ENCODE peak calls at places on chromosome 19, in four cellular contexts. One of them, this sample, is unnamed.

GRCh38 chr19:47509973-47510372 is 4.9 kb downstream of the NAPA start:
- DNase-seq in GM23248: peak
- DNase-seq in neural progenitor cell: no peak
- DNase-seq in HCT116: no peak
- DNase-seq in this sample: no peak

GRCh38 chr19:42023121-42023942 is 29.3 kb upstream of the ATP1A3 start:
- DNase-seq in GM23248: peak
- DNase-seq in neural progenitor cell: peak
- DNase-seq in HCT116: peak
- DNase-seq in this sample: peak

GRCh38 chr19:48491793-48492123 is 19.9 kb downstream of the LMTK3 start:
- DNase-seq in GM23248: no peak
- DNase-seq in neural progenitor cell: peak
- DNase-seq in HCT116: no peak
- DNase-seq in this sample: no peak

GRCh38 chr19:1251233-1251502 is 2.8 kb downstream of the MIDN start:
- DNase-seq in GM23248: peak
- DNase-seq in neural progenitor cell: peak
- DNase-seq in HCT116: no peak
- DNase-seq in this sample: peak

GRCh38 chr19:49157445-49158224 is at the start of gene TRPM4:
- DNase-seq in GM23248: peak
- DNase-seq in neural progenitor cell: peak
- DNase-seq in HCT116: peak
- DNase-seq in this sample: peak

GRCh38 chr19:1232652-1233360 is 5.0 kb downstream of the CBARP start:
- DNase-seq in GM23248: peak
- DNase-seq in neural progenitor cell: no peak
- DNase-seq in HCT116: no peak
- DNase-seq in this sample: no peak

GRCh38 chr19:35144600-35145436 is 1.8 kb downstream of the FXYD7 start:
- DNase-seq in GM23248: no peak
- DNase-seq in neural progenitor cell: peak
- DNase-seq in HCT116: no peak
- DNase-seq in this sample: peak

GRCh38 chr19:46622118-46622446 is 2.8 kb downstream of the PTGIR start:
- DNase-seq in GM23248: no peak
- DNase-seq in neural progenitor cell: no peak
- DNase-seq in HCT116: no peak
- DNase-seq in this sample: no peak

GRCh38 chr19:34041922-34042521 is 130.3 kb upstream of the LSM14A start:
- DNase-seq in GM23248: peak
- DNase-seq in neural progenitor cell: peak
- DNase-seq in HCT116: peak
- DNase-seq in this sample: peak

GRCh38 chr19:33627962-33628839 is 6.4 kb downstream of the CHST8 start:
- DNase-seq in GM23248: no peak
- DNase-seq in neural progenitor cell: no peak
- DNase-seq in HCT116: no peak
- DNase-seq in this sample: no peak

GRCh38 chr19:48676887-48677286 is 4.1 kb upstream of the NTN5 start:
- DNase-seq in GM23248: no peak
- DNase-seq in neural progenitor cell: no peak
- DNase-seq in HCT116: no peak
- DNase-seq in this sample: no peak

GRCh38 chr19:44539236-44539819 is 9.9 kb upstream of the CEACAM20 start:
- DNase-seq in GM23248: peak
- DNase-seq in neural progenitor cell: no peak
- DNase-seq in HCT116: no peak
- DNase-seq in this sample: no peak

GRCh38 chr19:49863935-49864320 is 3.4 kb downstream of the PNKP start:
- DNase-seq in GM23248: no peak
- DNase-seq in neural progenitor cell: no peak
- DNase-seq in HCT116: no peak
- DNase-seq in this sample: no peak

GRCh38 chr19:33193864-33194362 is at the start of gene LRP3:
- DNase-seq in GM23248: peak
- DNase-seq in neural progenitor cell: peak
- DNase-seq in HCT116: no peak
- DNase-seq in this sample: peak

GRCh38 chr19:11685676-11686650 is 52.8 kb downstream of the ZNF823 start:
- DNase-seq in GM23248: no peak
- DNase-seq in neural progenitor cell: no peak
- DNase-seq in HCT116: no peak
- DNase-seq in this sample: no peak

GRCh38 chr19:21566073-21566472 is 60.7 kb downstream of the ZNF429 start:
- DNase-seq in GM23248: peak
- DNase-seq in neural progenitor cell: no peak
- DNase-seq in HCT116: no peak
- DNase-seq in this sample: no peak

GRCh38 chr19:7506385-7507328 is 9.2 kb upstream of the ZNF358 start:
- DNase-seq in GM23248: peak
- DNase-seq in neural progenitor cell: peak
- DNase-seq in HCT116: peak
- DNase-seq in this sample: peak

GRCh38 chr19:1944088-1944915 is 3.3 kb downstream of the CSNK1G2 start:
- DNase-seq in GM23248: peak
- DNase-seq in neural progenitor cell: no peak
- DNase-seq in HCT116: no peak
- DNase-seq in this sample: no peak

GRCh38 chr19:28281676-28282075 is 931.3 kb downstream of the UQCRFS1 start:
- DNase-seq in GM23248: no peak
- DNase-seq in neural progenitor cell: no peak
- DNase-seq in HCT116: no peak
- DNase-seq in this sample: no peak

GRCh38 chr19:15636026-15636425 is 4.7 kb upstream of the CYP4F3 start:
- DNase-seq in GM23248: no peak
- DNase-seq in neural progenitor cell: no peak
- DNase-seq in HCT116: no peak
- DNase-seq in this sample: no peak

GRCh38 chr19:14576363-14576762 is 4.5 kb upstream of the NDUFB7 start:
- DNase-seq in GM23248: no peak
- DNase-seq in neural progenitor cell: no peak
- DNase-seq in HCT116: no peak
- DNase-seq in this sample: no peak

GRCh38 chr19:1734328-1734966 is 18.9 kb upstream of the ONECUT3 start:
- DNase-seq in GM23248: no peak
- DNase-seq in neural progenitor cell: no peak
- DNase-seq in HCT116: no peak
- DNase-seq in this sample: no peak

GRCh38 chr19:33359581-33359980 is 13.9 kb upstream of the CEBPG start:
- DNase-seq in GM23248: no peak
- DNase-seq in neural progenitor cell: no peak
- DNase-seq in HCT116: no peak
- DNase-seq in this sample: no peak

GRCh38 chr19:38662508-38663155 is 15.2 kb downstream of the ACTN4 start:
- DNase-seq in GM23248: no peak
- DNase-seq in neural progenitor cell: no peak
- DNase-seq in HCT116: no peak
- DNase-seq in this sample: no peak

GRCh38 chr19:38663156-38663651 is 15.8 kb downstream of the ACTN4 start:
- DNase-seq in GM23248: no peak
- DNase-seq in neural progenitor cell: no peak
- DNase-seq in HCT116: no peak
- DNase-seq in this sample: no peak

GRCh38 chr19:38661996-38662395 is 14.5 kb downstream of the ACTN4 start:
- DNase-seq in GM23248: no peak
- DNase-seq in neural progenitor cell: no peak
- DNase-seq in HCT116: no peak
- DNase-seq in this sample: no peak

GRCh38 chr19:38660724-38661123 is 13.3 kb downstream of the ACTN4 start:
- DNase-seq in GM23248: no peak
- DNase-seq in neural progenitor cell: no peak
- DNase-seq in HCT116: no peak
- DNase-seq in this sample: no peak

DNA sequence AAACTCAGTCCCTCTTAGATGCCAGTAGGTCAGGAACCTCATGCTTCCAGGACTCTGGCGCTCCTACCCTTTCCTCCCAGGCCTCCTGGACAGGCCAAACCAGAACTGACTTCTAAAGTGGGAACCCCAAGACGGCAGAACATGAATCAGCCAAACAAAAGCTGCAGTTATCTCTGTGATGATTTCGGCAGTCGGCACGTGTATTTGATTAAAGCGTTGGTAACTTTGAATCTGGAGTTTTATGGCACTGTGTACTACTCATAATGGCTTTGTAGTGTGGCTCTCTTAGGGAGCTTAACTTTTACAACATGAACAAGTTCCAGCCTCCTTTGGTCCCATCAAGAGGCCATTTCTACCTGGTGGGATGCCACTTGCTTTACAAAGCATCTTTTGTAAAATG is 13.7 kb downstream of the ACTN4 start:
- DNase-seq in GM23248: peak
- DNase-seq in neural progenitor cell: no peak
- DNase-seq in HCT116: no peak
- DNase-seq in this sample: no peak
- H3K27ac ChIP-seq in GM23248: peak
- H3K27ac ChIP-seq in neural progenitor cell: no peak
- H3K27ac ChIP-seq in HCT116: peak
- H3K27ac ChIP-seq in this sample: peak

DNA sequence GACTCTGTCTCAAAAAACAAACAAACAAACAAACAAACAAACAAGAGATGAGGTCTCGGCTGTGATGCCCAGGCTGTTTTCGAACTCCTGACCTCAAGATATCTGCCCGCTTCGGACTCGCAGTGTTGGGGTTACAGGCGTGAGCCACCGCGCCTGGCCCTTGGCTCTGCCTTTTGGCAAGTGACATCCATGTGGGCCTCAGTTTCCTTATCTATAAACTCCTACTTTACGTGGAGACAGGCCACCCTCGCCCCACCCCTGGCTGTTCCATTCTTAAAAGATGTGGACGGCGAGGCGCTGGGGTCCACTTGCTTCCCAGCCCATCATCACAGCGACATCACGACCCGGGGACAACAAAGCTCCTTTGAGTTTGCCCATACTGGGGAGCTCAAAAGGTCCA is 1.7 kb downstream of the TSSK6 start:
- DNase-seq in GM23248: no peak
- DNase-seq in neural progenitor cell: no peak
- DNase-seq in HCT116: no peak
- DNase-seq in this sample: no peak
- H3K27ac ChIP-seq in GM23248: no peak
- H3K27ac ChIP-seq in neural progenitor cell: no peak
- H3K27ac ChIP-seq in HCT116: no peak
- H3K27ac ChIP-seq in this sample: no peak

DNA sequence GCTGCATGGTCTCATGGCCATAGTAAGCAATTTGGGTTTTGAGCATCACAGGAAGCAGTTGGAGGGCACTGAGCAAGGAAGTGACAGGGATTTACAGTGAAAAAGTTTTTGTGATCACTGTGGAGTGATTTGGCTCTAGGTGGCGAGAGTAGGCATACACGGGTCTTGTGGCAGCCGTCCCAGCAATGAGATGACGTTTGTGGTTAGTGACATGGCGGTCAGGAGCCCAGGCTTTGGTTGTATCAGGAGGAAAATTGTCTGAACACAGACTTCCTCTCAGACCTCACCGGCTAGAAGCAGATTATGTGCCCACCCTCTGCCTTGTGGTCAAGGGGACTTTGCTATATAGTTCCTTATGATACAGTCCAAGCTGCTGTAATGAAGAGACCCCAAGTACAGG is 3.3 kb downstream of the ZNF444 start:
- DNase-seq in GM23248: no peak
- DNase-seq in neural progenitor cell: no peak
- DNase-seq in HCT116: no peak
- DNase-seq in this sample: no peak
- H3K27ac ChIP-seq in GM23248: no peak
- H3K27ac ChIP-seq in neural progenitor cell: no peak
- H3K27ac ChIP-seq in HCT116: no peak
- H3K27ac ChIP-seq in this sample: no peak

GRCh38 chr19:38686530-38686888 is 39.1 kb downstream of the ACTN4 start:
- DNase-seq in GM23248: no peak
- DNase-seq in neural progenitor cell: no peak
- DNase-seq in HCT116: no peak
- DNase-seq in this sample: no peak

GRCh38 chr19:38685666-38686529 is 38.4 kb downstream of the ACTN4 start:
- DNase-seq in GM23248: peak
- DNase-seq in neural progenitor cell: peak
- DNase-seq in HCT116: peak
- DNase-seq in this sample: peak

GRCh38 chr19:38684862-38685665 is 37.6 kb downstream of the ACTN4 start:
- DNase-seq in GM23248: no peak
- DNase-seq in neural progenitor cell: peak
- DNase-seq in HCT116: no peak
- DNase-seq in this sample: no peak

GRCh38 chr19:38690146-38690545 is 42.7 kb downstream of the ACTN4 start:
- DNase-seq in GM23248: no peak
- DNase-seq in neural progenitor cell: no peak
- DNase-seq in HCT116: no peak
- DNase-seq in this sample: no peak

DNA sequence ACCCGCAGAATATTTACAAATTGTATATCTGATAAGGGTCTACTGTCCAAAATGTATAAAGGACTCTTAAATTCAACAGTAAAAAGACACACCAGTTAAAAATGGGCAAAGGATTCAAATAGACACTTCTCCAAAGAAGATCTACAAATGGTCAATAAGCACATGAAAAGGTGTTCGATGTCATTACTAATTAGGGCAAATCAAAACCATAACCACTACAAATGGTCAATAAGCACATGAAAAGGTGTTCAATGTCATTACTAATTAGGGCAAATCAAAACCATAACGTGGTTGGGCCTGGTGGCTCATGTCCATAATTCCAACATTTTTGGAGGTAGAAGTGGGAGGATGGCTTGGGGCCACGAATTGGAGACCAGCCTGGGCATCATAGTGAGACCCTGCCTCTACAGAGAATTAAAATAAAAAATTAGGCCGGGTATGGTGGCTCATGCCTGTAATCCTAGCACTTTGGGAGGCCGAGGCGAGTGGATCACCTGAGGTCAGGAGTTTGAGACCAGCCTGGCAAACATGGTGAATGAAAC is 40.5 kb downstream of the ACTN4 start:
- DNase-seq in GM23248: no peak
- DNase-seq in neural progenitor cell: no peak
- DNase-seq in HCT116: no peak
- DNase-seq in this sample: no peak
- H3K27ac ChIP-seq in GM23248: peak
- H3K27ac ChIP-seq in neural progenitor cell: no peak
- H3K27ac ChIP-seq in HCT116: peak
- H3K27ac ChIP-seq in this sample: no peak

GRCh38 chr19:3068071-3068470 is 5.8 kb upstream of the TLE5 start:
- DNase-seq in GM23248: no peak
- DNase-seq in neural progenitor cell: no peak
- DNase-seq in HCT116: no peak
- DNase-seq in this sample: no peak

GRCh38 chr19:3065675-3066357 is 3.5 kb upstream of the TLE5 start:
- DNase-seq in GM23248: no peak
- DNase-seq in neural progenitor cell: no peak
- DNase-seq in HCT116: no peak
- DNase-seq in this sample: no peak

GRCh38 chr19:3064011-3064330 is 1.7 kb upstream of the TLE5 start:
- DNase-seq in GM23248: no peak
- DNase-seq in neural progenitor cell: no peak
- DNase-seq in HCT116: no peak
- DNase-seq in this sample: no peak

GRCh38 chr19:3066482-3067049 is 4.3 kb upstream of the TLE5 start:
- DNase-seq in GM23248: no peak
- DNase-seq in neural progenitor cell: no peak
- DNase-seq in HCT116: no peak
- DNase-seq in this sample: no peak

GRCh38 chr19:3067549-3067948 is 5.3 kb upstream of the TLE5 start:
- DNase-seq in GM23248: no peak
- DNase-seq in neural progenitor cell: no peak
- DNase-seq in HCT116: no peak
- DNase-seq in this sample: no peak
- H3K27ac ChIP-seq in GM23248: no peak
- H3K27ac ChIP-seq in neural progenitor cell: no peak
- H3K27ac ChIP-seq in HCT116: no peak
- H3K27ac ChIP-seq in this sample: no peak